ENCODE peak calls at places on chromosomes 6 and 20, in seven cellular contexts. B is transverse colon, O is K562, P is upper lobe of left lung, R is HepG2, M is breast epithelium, L is HL-60. D is an unnamed sample.

GRCh38 chr6:110813813-110814487 is 1.3 kb downstream of the CDK19 start:
- DNase-seq in P (no peak), L (peak), R (no peak), B (peak), M (no peak), O (peak), D (no peak)

GRCh38 chr6:43668151-43669028 is 19.2 kb downstream of the MRPS18A start:
- DNase-seq in B (peak), P (peak), O (peak), L (peak), R (peak), M (peak), D (peak)

GRCh38 chr20:62770916-62771315 is 25.4 kb upstream of the MRGBP start:
- DNase-seq in M (no peak), B (no peak), O (no peak), L (no peak), P (no peak), R (no peak), D (no peak)

GRCh38 chr20:25017257-25017803 is 24.8 kb upstream of the APMAP start:
- DNase-seq in L (no peak), R (peak), M (peak), P (peak), O (no peak), B (peak), D (peak)

GRCh38 chr6:98974309-98974708 is 26.6 kb upstream of the FBXL4 start:
- DNase-seq in R (no peak), B (no peak), P (no peak), O (no peak), M (no peak), L (no peak), D (no peak)

GRCh38 chr20:53652090-53652858 is 58.6 kb upstream of the ZNF217 start:
- DNase-seq in M (no peak), O (peak), B (no peak), L (peak), P (no peak), R (peak), D (no peak)

GRCh38 chr6:168871535-168872106 is 382.0 kb downstream of the THBS2 start:
- DNase-seq in P (peak), R (no peak), B (no peak), L (no peak), O (no peak), M (no peak), D (no peak)

GRCh38 chr6:26243742-26244141 is 121.3 kb upstream of the BTN3A2 start:
- DNase-seq in M (no peak), R (no peak), P (no peak), B (peak), O (no peak), L (no peak), D (no peak)

GRCh38 chr6:148304976-148305375 is 37.7 kb upstream of the SASH1 start:
- DNase-seq in R (no peak), M (no peak), B (no peak), O (no peak), P (no peak), L (no peak), D (no peak)

GRCh38 chr6:159983641-159984080 is 14.8 kb downstream of the IGF2R start:
- DNase-seq in P (no peak), L (peak), R (no peak), B (no peak), O (no peak), M (no peak), D (no peak)

GRCh38 chr6:134938896-134939295 is 11.0 kb downstream of the ALDH8A1 start:
- DNase-seq in M (no peak), B (no peak), R (no peak), P (no peak), L (no peak), O (no peak), D (no peak)

GRCh38 chr20:44204156-44204831 is 6.3 kb downstream of the OSER1 start:
- DNase-seq in B (no peak), L (no peak), M (no peak), R (no peak), O (peak), P (no peak), D (no peak)

GRCh38 chr20:43963872-43964791 is 49.5 kb downstream of the TOX2 start:
- DNase-seq in M (no peak), L (peak), B (peak), R (no peak), O (no peak), P (peak), D (peak)

GRCh38 chr6:115544765-115545409 is 515.8 kb downstream of the FRK start:
- DNase-seq in P (no peak), B (no peak), O (no peak), R (no peak), M (no peak), L (no peak), D (peak)

GRCh38 chr6:11592289-11592906 is 54.8 kb downstream of the TMEM170B start:
- DNase-seq in R (no peak), P (no peak), O (no peak), B (no peak), M (no peak), L (no peak), D (no peak)

GRCh38 chr20:23629017-23629541 is 8.7 kb downstream of the CST3 start:
- DNase-seq in M (no peak), P (peak), R (peak), L (no peak), O (no peak), B (peak), D (no peak)

GRCh38 chr6:168255283-168255881 is 64.2 kb downstream of the DACT2 start:
- DNase-seq in O (no peak), M (no peak), R (no peak), B (no peak), L (no peak), P (no peak), D (no peak)

GRCh38 chr6:158848441-158848840 is 29.3 kb upstream of the EZR start:
- DNase-seq in P (no peak), M (no peak), B (no peak), R (no peak), O (no peak), L (no peak), D (no peak)

GRCh38 chr6:158852312-158853071 is 33.3 kb upstream of the EZR start:
- DNase-seq in O (no peak), M (peak), B (no peak), P (no peak), L (no peak), R (no peak), D (no peak)

GRCh38 chr6:158847786-158848185 is 28.6 kb upstream of the EZR start:
- DNase-seq in L (no peak), O (no peak), B (no peak), M (no peak), P (no peak), R (no peak), D (no peak)

GRCh38 chr6:158850807-158851115 is 31.6 kb upstream of the EZR start:
- DNase-seq in B (no peak), P (no peak), R (no peak), L (no peak), M (no peak), O (no peak), D (no peak)

DNA sequence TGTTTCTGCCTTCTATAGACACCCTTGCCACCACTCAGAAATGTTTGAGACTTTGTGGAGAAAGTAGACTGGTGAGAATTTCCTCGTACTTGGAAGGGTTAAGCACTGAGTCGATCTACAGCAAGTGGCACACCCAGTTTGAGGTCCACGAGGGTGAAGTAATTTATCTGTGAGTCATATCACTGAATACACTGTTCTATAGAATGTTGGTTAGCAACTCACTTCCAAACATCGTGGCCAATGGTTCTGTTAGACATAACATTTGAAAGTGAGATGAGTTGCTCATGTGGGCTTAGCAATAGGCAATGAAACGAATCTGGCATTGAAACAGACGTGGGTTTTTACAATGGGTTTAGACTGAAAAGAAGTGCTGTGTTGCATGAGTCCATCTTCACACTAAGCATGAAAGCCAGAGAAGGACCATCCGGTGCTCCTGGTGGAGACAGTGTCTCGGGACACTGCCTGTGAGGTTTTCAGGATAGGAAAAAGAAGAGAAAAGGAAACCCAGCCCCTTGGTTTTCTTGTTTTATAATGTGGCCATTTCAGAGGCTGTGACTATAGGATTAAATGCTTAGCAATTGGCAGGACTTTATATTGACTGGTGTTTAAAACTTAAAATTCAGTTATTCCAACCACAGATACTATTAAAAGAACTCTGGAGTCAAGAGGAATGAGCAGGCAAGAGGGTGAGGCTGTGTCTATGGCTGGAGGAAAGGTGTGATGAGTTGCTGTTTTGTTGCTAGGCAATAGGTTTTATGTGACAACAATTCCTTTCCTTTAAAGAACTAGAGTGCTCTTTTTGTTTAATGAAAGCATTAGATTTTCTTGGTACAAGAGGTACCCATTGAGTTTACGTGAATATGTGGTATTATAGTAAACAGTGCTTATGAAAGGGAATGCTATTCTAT is 31.0 kb upstream of the EZR start:
- DNase-seq in O (peak), B (peak), M (peak), L (no peak), R (peak), P (peak), D (no peak)
- TF ChIP-seq POLR2AphosphoS5 in O (no peak), B (peak), M (no peak), L (no peak), R (no peak), P (peak), D (no peak)

GRCh38 chr20:19977373-19977770 is 39.8 kb upstream of the NAA20 start:
- DNase-seq in R (no peak), B (no peak), O (no peak), M (no peak), L (no peak), P (no peak), D (no peak)
- H3K27ac ChIP-seq in R (no peak), B (peak), O (no peak), M (peak), L (no peak), P (peak), D (peak)

DNA sequence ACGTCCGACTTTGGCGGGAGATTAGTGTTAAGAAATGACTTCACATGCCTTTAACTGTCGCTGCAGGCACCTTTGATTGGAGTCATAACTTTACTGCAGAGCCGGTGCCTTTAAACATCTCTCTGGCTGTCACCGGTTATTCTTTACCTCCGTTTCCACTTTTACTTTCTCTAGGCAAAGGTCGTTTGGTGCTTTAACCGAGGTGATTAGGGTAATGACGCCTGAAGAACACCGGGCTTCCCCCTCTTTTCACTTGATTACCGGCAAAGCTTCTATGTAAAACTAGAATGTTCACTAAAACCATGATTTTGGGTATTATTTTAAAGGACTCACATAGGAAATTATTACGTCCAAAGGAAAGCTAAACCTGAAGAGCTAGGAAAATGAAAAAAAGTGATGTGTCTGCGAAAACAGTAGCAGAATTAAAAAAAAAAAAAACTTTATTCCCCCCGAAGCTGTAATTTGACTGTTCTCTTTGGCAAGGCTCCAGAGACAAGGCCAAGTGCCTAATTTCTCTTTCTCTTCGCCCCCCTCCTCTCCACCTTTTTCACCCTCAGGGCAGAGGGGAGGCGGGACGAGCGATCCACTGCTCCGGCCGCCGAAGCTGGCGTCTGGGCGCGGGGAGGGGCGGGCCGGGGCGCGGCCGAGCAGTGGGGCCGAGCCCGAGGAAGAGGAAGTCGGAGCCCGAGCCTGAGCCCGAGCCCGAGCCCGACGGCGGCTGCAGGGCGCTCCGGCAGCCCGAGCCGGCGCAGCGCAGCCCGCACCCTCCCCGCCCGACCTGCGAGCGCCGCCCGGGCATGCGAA is at the start of gene PLEKHG1:
- DNase-seq in R (no peak), P (peak), L (peak), O (peak), B (peak), M (peak), D (peak)
- TF ChIP-seq POLR2AphosphoS5 in R (no peak), P (peak), L (no peak), O (no peak), B (peak), M (no peak), D (no peak)

GRCh38 chr20:64225166-64225595 is 30.4 kb upstream of the PCMTD2 start:
- DNase-seq in R (no peak), L (no peak), B (no peak), P (no peak), O (no peak), M (no peak), D (no peak)

GRCh38 chr20:64222273-64222672 is 33.3 kb upstream of the PCMTD2 start:
- DNase-seq in M (no peak), B (no peak), O (no peak), L (no peak), P (no peak), R (no peak), D (no peak)

GRCh38 chr20:64224344-64225165 is 31.0 kb upstream of the PCMTD2 start:
- DNase-seq in R (no peak), M (no peak), O (no peak), P (no peak), L (no peak), B (no peak), D (no peak)

GRCh38 chr20:64222851-64223525 is 32.6 kb upstream of the PCMTD2 start:
- DNase-seq in O (no peak), L (no peak), B (no peak), M (no peak), P (no peak), R (no peak), D (no peak)

GRCh38 chr20:64223526-64224067 is 32.0 kb upstream of the PCMTD2 start:
- DNase-seq in P (peak), M (no peak), R (peak), O (peak), L (no peak), B (no peak), D (no peak)
- H3K27ac ChIP-seq in P (no peak), M (no peak), R (no peak), O (no peak), L (no peak), B (no peak), D (no peak)

DNA sequence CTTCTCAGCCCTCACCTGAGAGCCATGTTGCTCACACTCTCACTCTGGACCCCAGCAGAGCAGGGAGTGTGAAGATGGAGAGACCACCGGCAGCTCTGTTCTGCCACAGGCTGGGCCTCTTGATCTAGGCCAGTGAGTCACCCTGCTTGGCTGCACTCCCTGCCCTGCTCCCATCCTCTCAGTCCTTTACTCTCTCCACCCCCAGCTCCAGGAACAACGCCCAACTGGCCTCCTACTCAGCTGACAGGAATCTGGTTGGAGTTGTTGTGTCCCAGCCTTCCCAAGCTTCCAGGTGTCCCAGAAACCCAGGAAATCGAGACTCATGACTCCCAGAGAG is at the start of gene PSORS1C1:
- DNase-seq in P (peak), R (peak), M (peak), B (peak), L (no peak), O (no peak), D (peak)
- TF ChIP-seq POLR2AphosphoS5 in P (peak), R (no peak), M (peak), B (peak), L (no peak), O (no peak), D (no peak)

DNA sequence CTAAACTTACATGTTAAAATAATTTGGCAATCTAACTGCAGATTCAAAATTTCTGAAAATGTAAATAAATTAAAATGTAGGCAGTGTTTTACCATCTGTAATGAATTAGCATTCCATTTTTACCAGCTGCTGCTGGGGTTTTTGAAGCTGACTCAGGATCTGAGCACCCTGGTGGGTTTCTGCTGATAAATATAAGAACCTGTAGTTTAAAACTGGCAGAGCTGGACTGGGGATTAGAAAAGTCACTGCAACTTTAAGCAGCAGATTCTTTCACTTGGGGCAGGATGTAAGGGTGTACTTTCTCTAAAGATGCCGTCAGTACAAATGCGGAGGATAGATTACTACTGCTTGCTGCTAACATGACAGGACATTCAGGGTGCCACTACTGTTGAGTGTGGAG is 341.8 kb downstream of the CDKAL1 start:
- DNase-seq in L (no peak), O (no peak), R (no peak), B (no peak), P (no peak), M (no peak), D (no peak)
- H3K27ac ChIP-seq in L (no peak), O (no peak), R (no peak), B (peak), P (no peak), M (peak), D (no peak)

DNA sequence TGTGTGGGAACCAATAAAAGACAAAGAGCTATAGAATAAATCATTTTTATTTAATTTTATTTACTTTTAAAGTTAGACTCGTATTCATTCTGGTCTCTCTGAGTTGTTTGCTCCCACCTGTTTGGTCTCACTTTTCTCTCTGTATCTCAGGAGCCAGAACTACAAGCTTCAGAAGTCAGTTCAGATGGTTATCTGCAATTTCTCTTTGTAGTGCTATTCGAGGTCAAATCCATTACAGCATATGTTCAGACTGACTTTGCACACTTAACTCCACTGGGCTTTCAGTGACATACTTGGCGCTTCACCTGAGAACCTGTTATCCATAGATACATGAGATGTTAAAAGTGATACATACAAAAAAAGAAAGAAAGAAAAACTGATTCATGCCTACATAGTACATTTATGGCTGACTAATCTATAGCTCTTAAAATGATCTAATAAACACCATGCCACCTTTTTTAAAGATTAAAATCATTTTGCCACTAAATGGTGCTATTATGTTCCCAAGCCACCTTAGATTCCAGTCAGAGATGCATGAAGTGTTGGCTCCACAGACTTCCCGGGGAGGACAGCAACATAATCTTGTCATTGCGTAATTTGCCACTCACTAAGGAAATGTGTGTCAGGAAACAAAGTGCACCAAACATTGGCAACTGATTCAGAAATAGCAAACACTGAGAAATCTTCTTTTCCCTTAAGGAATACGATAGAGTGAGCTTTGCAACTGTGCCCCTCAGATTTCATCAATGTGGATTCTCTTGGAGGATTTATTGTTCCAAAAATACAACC is 396.7 kb downstream of the HACE1 start:
- DNase-seq in O (no peak), M (no peak), P (no peak), B (no peak), L (no peak), R (peak), D (no peak)
- TF ChIP-seq POLR2AphosphoS5 in O (no peak), M (no peak), P (no peak), B (no peak), L (no peak), R (no peak), D (no peak)

D was measured in sigmoid colon.